ENCODE peak calls at places on chromosomes 6 and 20, in seven cellular contexts. X is activated gamma-delta T cell treated with anti-CD3 and anti-CD28 coated beads, Interleukin-2, amount 50 U/mL, for 16 hours; R is GM10248; J is suprapubic skin; N is anterior cingulate cortex; H is effector CD4-positive, alpha-beta T cell; Q is mesothelial cell of epicardium. W is an unnamed sample.

GRCh38 chr6:30842754-30843610 is 41.3 kb upstream of the DDR1 start:
- DNase-seq in H (no peak), X (no peak), Q (no peak), N (no peak), R (no peak), J (no peak), W (no peak)

GRCh38 chr6:90222724-90223198 is 73.9 kb downstream of the BACH2 start:
- DNase-seq in R (no peak), H (no peak), Q (no peak), N (no peak), X (no peak), J (no peak), W (no peak)

GRCh38 chr6:93784794-93785757 is 365.7 kb upstream of the EPHA7 start:
- DNase-seq in N (no peak), R (no peak), H (no peak), Q (no peak), J (no peak), X (no peak), W (no peak)

GRCh38 chr20:46123482-46124245 is 5.5 kb downstream of the CD40 start:
- DNase-seq in X (no peak), H (no peak), Q (no peak), R (no peak), N (no peak), J (no peak), W (no peak)

GRCh38 chr20:63276956-63277355 is 4.3 kb downstream of the ARFGAP1 start:
- DNase-seq in J (no peak), Q (no peak), R (no peak), H (no peak), N (no peak), X (no peak), W (no peak)

GRCh38 chr6:15554728-15555100 is 108.1 kb downstream of the DTNBP1 start:
- DNase-seq in N (no peak), Q (no peak), J (no peak), H (no peak), R (no peak), X (no peak), W (no peak)

GRCh38 chr6:106626485-106626884 is 2.8 kb downstream of the RTN4IP1 start:
- DNase-seq in Q (no peak), X (no peak), N (no peak), R (no peak), H (no peak), J (no peak), W (no peak)

GRCh38 chr6:138785980-138786379 is 9.9 kb upstream of the ECT2L start:
- DNase-seq in N (peak), R (no peak), X (no peak), Q (no peak), J (no peak), H (no peak), W (no peak)

GRCh38 chr20:58020656-58021454 is 207.6 kb downstream of the ANKRD60 start:
- DNase-seq in H (no peak), X (no peak), J (peak), N (no peak), Q (no peak), R (no peak), W (no peak)

W was measured in GM13977.